ENCODE peak calls at places on chromosomes 7 and 10, in seven cellular contexts. D, J, C, O, F, Q and W are unnamed samples.

GRCh38 chr10:15541376-15541775 is 170.3 kb upstream of the FAM171A1 start:
- DNase-seq in D (no peak), J (no peak), C (no peak), O (no peak), F (no peak), Q (no peak), W (no peak)

GRCh38 chr10:112236486-112236885 is 46.7 kb upstream of the TECTB start:
- DNase-seq in D (no peak), J (no peak), C (no peak), O (no peak), F (no peak), Q (no peak), W (no peak)

GRCh38 chr7:138186951-138187351 is 110.7 kb downstream of the AKR1D1 start:
- DNase-seq in D (no peak), J (peak; percentile 4), C (no peak), O (no peak), F (no peak), Q (no peak), W (no peak)

GRCh38 chr7:25303380-25304321 is 75.4 kb upstream of the NPVF start:
- DNase-seq in D (no peak), J (no peak), C (no peak), O (no peak), F (no peak), Q (no peak), W (no peak)

GRCh38 chr10:132878730-132879407 is 63.5 kb downstream of the CFAP46 start:
- DNase-seq in D (no peak), J (no peak), C (no peak), O (no peak), F (peak; percentile 53), Q (no peak), W (no peak)

GRCh38 chr7:152424348-152425108 is 11.3 kb downstream of the KMT2C start:
- DNase-seq in D (peak; percentile 17), J (peak; percentile 57), C (no peak), O (no peak), F (no peak), Q (no peak), W (no peak)

GRCh38 chr10:57222603-57223002 is 861.5 kb upstream of the ZWINT start:
- DNase-seq in D (no peak), J (no peak), C (no peak), O (no peak), F (no peak), Q (no peak), W (no peak)

GRCh38 chr10:61257956-61258496 is 195.2 kb downstream of the TMEM26 start:
- DNase-seq in D (peak; percentile 62), J (peak; percentile 58), C (no peak), O (no peak), F (no peak), Q (no peak), W (no peak)

GRCh38 chr10:79374312-79375191 is 27.3 kb downstream of the PPIF start:
- DNase-seq in D (peak; percentile 84), J (peak; percentile 67), C (peak; percentile 80), O (no peak), F (peak; percentile 93), Q (no peak), W (peak; percentile 92)

GRCh38 chr7:48087349-48087748 is 1.7 kb upstream of the UPP1 start:
- DNase-seq in D (peak; percentile 64), J (peak; percentile 86), C (no peak), O (peak; percentile 63), F (no peak), Q (peak; percentile 64), W (no peak)

GRCh38 chr10:6239213-6239991 is 36.7 kb downstream of the PFKFB3 start:
- DNase-seq in D (peak; percentile 98), J (peak; percentile 99), C (no peak), O (no peak), F (no peak), Q (peak; percentile 16), W (no peak)

GRCh38 chr10:65838811-65839210 is 1087.0 kb upstream of the LRRTM3 start:
- DNase-seq in D (no peak), J (no peak), C (no peak), O (no peak), F (no peak), Q (no peak), W (no peak)

GRCh38 chr7:49692516-49692915 is 80.9 kb upstream of the VWC2 start:
- DNase-seq in D (no peak), J (no peak), C (no peak), O (no peak), F (no peak), Q (no peak), W (no peak)

GRCh38 chr7:49294611-49295010 is 370.3 kb downstream of the CDC14C start:
- DNase-seq in D (no peak), J (no peak), C (no peak), O (no peak), F (no peak), Q (no peak), W (no peak)

GRCh38 chr10:131943021-131943814 is 38.5 kb downstream of the BNIP3 start:
- DNase-seq in D (peak; percentile 37), J (no peak), C (no peak), O (no peak), F (peak; percentile 36), Q (no peak), W (peak; percentile 69)

GRCh38 chr7:80902716-80903308 is 16.0 kb downstream of the SEMA3C start:
- DNase-seq in D (no peak), J (no peak), C (no peak), O (no peak), F (no peak), Q (no peak), W (no peak)

GRCh38 chr10:58436071-58436470 is 50.9 kb downstream of the TFAM start:
- DNase-seq in D (no peak), J (no peak), C (no peak), O (no peak), F (no peak), Q (no peak), W (no peak)

GRCh38 chr10:58044072-58044471 is 223.6 kb downstream of the IPMK start:
- DNase-seq in D (peak; percentile 90), J (peak; percentile 96), C (no peak), O (no peak), F (no peak), Q (no peak), W (no peak)

GRCh38 chr10:110016037-110016436 is 8.3 kb downstream of the ADD3 start:
- DNase-seq in D (peak; percentile 69), J (peak; percentile 28), C (no peak), O (no peak), F (no peak), Q (no peak), W (no peak)

GRCh38 chr7:120582916-120583315 is 275.0 kb downstream of the TSPAN12 start:
- DNase-seq in D (no peak), J (no peak), C (no peak), O (no peak), F (no peak), Q (no peak), W (no peak)

GRCh38 chr10:78955206-78955605 is 113.6 kb upstream of the ZMIZ1 start:
- DNase-seq in D (no peak), J (no peak), C (no peak), O (no peak), F (no peak), Q (no peak), W (no peak)

GRCh38 chr10:71963756-71964668 is at the start of gene CHST3:
- DNase-seq in D (peak; percentile 84), J (peak; percentile 56), C (no peak), O (no peak), F (peak; percentile 94), Q (no peak), W (no peak)

GRCh38 chr10:71966046-71967004 is 2.1 kb downstream of the CHST3 start:
- DNase-seq in D (peak; percentile 84), J (peak; percentile 65), C (no peak), O (no peak), F (no peak), Q (no peak), W (no peak)

GRCh38 chr10:71963351-71963755 is 842 bp upstream of the CHST3 start:
- DNase-seq in D (peak; percentile 68), J (no peak), C (peak; percentile 90), O (no peak), F (no peak), Q (no peak), W (no peak)

GRCh38 chr10:71964669-71965515 is 697 bp downstream of the CHST3 start:
- DNase-seq in D (peak; percentile 94), J (peak; percentile 76), C (peak; percentile 88), O (no peak), F (peak; percentile 93), Q (no peak), W (no peak)

GRCh38 chr10:71965623-71966022 is 1.4 kb downstream of the CHST3 start:
- DNase-seq in D (peak; percentile 33), J (no peak), C (no peak), O (no peak), F (no peak), Q (no peak), W (no peak)
- H3K4me3 ChIP-seq in D (peak overlapping the region; percentile 57), J (peak overlapping the region; percentile 77), C (peak overlapping the region; percentile 83), O (no peak overlapping the region), F (peak overlapping the region; percentile 85), Q (no peak overlapping the region), W (peak overlapping the region; percentile 77)

DNA sequence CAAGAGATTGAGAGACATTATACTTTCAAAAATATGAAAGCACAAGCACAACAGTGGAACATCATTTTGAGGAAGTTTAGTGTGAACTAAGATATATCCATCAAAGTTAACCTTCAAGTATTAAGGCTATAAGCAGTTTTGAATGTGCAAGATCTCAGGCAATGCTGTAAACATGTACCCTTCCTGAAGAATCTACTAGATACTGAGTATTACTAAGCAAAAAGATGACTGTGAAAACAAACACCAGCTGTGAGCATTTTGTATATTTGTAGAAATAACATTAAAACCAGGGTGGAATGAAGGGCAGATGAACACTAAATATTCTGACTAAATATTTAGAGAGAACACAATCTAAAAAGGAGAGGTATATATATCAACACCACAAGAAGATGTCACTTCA is 41.3 kb upstream of the ADRA2A start:
- DNase-seq in D (peak; percentile 31), J (peak; percentile 38), C (no peak), O (no peak), F (no peak), Q (no peak), W (no peak)
- H3K4me3 ChIP-seq in D (no peak overlapping the region), J (no peak overlapping the region), C (no peak overlapping the region), O (no peak overlapping the region), F (no peak overlapping the region), Q (no peak overlapping the region), W (no peak overlapping the region)

DNA sequence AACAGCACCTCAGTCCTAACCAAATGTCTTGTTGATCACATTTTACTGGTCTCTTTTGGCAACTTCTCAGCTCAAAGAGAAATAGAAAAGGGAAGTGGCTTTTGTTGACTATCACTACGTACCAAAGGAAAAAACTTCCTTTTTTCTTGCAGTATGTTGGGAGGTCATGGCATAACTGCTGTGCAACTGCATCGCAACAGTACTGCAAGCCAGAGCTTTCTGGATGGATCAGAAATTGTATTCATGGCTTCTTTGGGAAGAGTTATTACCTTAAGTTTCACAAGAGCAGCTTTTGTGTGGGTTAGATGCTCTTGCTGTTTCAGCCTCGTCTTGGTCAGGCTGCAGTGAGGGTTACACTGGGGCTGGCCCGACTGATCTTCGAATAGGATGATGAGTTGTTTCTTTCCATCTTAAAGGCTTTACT is 153.3 kb downstream of the CELF2 start:
- DNase-seq in D (no peak), J (no peak), C (no peak), O (no peak), F (no peak), Q (no peak), W (no peak)
- H3K4me3 ChIP-seq in D (no peak overlapping the region), J (no peak overlapping the region), C (no peak overlapping the region), O (peak overlapping the region; percentile 82), F (no peak overlapping the region), Q (peak overlapping the region; percentile 79), W (peak overlapping the region; percentile 59)

DNA sequence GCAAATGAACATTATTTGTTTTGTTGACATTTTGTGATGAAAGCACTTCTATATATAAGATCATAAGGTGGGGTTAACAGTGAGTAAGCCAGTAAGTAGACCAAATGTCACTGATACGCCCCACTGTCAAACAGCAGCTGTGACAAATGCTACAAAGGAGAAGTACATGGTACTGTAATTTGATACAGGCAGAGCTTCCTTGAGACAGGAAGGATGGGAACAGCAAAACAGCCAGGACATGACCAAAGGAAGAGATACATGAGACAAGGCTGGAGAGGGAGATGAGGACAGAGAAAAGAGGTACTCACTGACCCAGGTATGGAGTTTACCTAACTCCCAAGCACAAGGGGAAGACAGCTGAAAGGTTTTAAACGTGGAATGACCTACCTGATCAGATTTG is 127.0 kb downstream of the SRPK2 start:
- DNase-seq in D (peak; percentile 40), J (peak; percentile 35), C (no peak), O (no peak), F (no peak), Q (no peak), W (no peak)
- H3K4me3 ChIP-seq in D (no peak overlapping the region), J (no peak overlapping the region), C (no peak overlapping the region), O (no peak overlapping the region), F (no peak overlapping the region), Q (no peak overlapping the region), W (no peak overlapping the region)